ENCODE peak calls at places on chromosomes 5 and 9, in ten cellular contexts. One of them, this sample, is unnamed.

GRCh38 chr5:160082589-160082988 is 36.7 kb downstream of the PWWP2A start:
- DNase-seq in T-cell: no peak
- DNase-seq in astrocyte of the hippocampus: no peak
- DNase-seq in nephron progenitor cell: no peak
- DNase-seq in HS-5: no peak
- DNase-seq in T-helper 1 cell: no peak
- DNase-seq in A673: no peak
- DNase-seq in transverse colon: no peak
- DNase-seq in M059J: no peak
- DNase-seq in NCI-H1105: no peak
- DNase-seq in this sample: no peak

GRCh38 chr5:162227075-162227474 is 159.5 kb downstream of the GABRG2 start:
- DNase-seq in nephron progenitor cell: no peak
- DNase-seq in T-helper 1 cell: no peak
- DNase-seq in transverse colon: no peak
- DNase-seq in T-cell: no peak
- DNase-seq in astrocyte of the hippocampus: no peak
- DNase-seq in A673: peak
- DNase-seq in HS-5: no peak
- DNase-seq in NCI-H1105: no peak
- DNase-seq in M059J: no peak
- DNase-seq in this sample: no peak

GRCh38 chr9:126927419-126927818 is 12.8 kb downstream of the RALGPS1 start:
- DNase-seq in M059J: no peak
- DNase-seq in T-cell: no peak
- DNase-seq in transverse colon: no peak
- DNase-seq in HS-5: no peak
- DNase-seq in A673: no peak
- DNase-seq in astrocyte of the hippocampus: no peak
- DNase-seq in NCI-H1105: peak
- DNase-seq in T-helper 1 cell: no peak
- DNase-seq in nephron progenitor cell: peak
- DNase-seq in this sample: no peak

GRCh38 chr5:119276976-119277375 is 78.8 kb upstream of the TNFAIP8 start:
- DNase-seq in HS-5: no peak
- DNase-seq in M059J: no peak
- DNase-seq in T-helper 1 cell: no peak
- DNase-seq in transverse colon: no peak
- DNase-seq in A673: no peak
- DNase-seq in astrocyte of the hippocampus: no peak
- DNase-seq in T-cell: no peak
- DNase-seq in NCI-H1105: no peak
- DNase-seq in nephron progenitor cell: no peak
- DNase-seq in this sample: no peak

GRCh38 chr5:131747180-131748105 is 49.4 kb downstream of the FNIP1 start:
- DNase-seq in A673: no peak
- DNase-seq in T-helper 1 cell: no peak
- DNase-seq in M059J: peak
- DNase-seq in transverse colon: no peak
- DNase-seq in nephron progenitor cell: no peak
- DNase-seq in NCI-H1105: no peak
- DNase-seq in T-cell: no peak
- DNase-seq in astrocyte of the hippocampus: peak
- DNase-seq in HS-5: no peak
- DNase-seq in this sample: peak

GRCh38 chr5:24644757-24645156 is at the start of gene CDH10:
- DNase-seq in A673: peak
- DNase-seq in T-helper 1 cell: no peak
- DNase-seq in T-cell: no peak
- DNase-seq in nephron progenitor cell: peak
- DNase-seq in HS-5: no peak
- DNase-seq in astrocyte of the hippocampus: peak
- DNase-seq in M059J: peak
- DNase-seq in transverse colon: no peak
- DNase-seq in NCI-H1105: no peak
- DNase-seq in this sample: no peak

GRCh38 chr5:98843481-98843880 is 70.0 kb downstream of the RGMB start:
- DNase-seq in nephron progenitor cell: no peak
- DNase-seq in T-cell: no peak
- DNase-seq in T-helper 1 cell: no peak
- DNase-seq in HS-5: no peak
- DNase-seq in NCI-H1105: no peak
- DNase-seq in astrocyte of the hippocampus: no peak
- DNase-seq in transverse colon: no peak
- DNase-seq in A673: no peak
- DNase-seq in M059J: no peak
- DNase-seq in this sample: no peak

GRCh38 chr5:111628901-111629300 is 116.6 kb upstream of the STARD4 start:
- DNase-seq in astrocyte of the hippocampus: no peak
- DNase-seq in T-helper 1 cell: no peak
- DNase-seq in T-cell: no peak
- DNase-seq in transverse colon: no peak
- DNase-seq in NCI-H1105: no peak
- DNase-seq in HS-5: no peak
- DNase-seq in nephron progenitor cell: no peak
- DNase-seq in M059J: no peak
- DNase-seq in A673: no peak
- DNase-seq in this sample: no peak

GRCh38 chr5:59036274-59036961 is 453.5 kb downstream of the RAB3C start:
- DNase-seq in NCI-H1105: no peak
- DNase-seq in T-cell: no peak
- DNase-seq in astrocyte of the hippocampus: peak
- DNase-seq in M059J: peak
- DNase-seq in HS-5: peak
- DNase-seq in T-helper 1 cell: no peak
- DNase-seq in transverse colon: peak
- DNase-seq in A673: peak
- DNase-seq in nephron progenitor cell: no peak
- DNase-seq in this sample: peak